ENCODE peak calls at places on chromosomes 4 and X, in eight cellular contexts. Z is NCI-H1105; H is hippocampal formation; D is CD8-positive, alpha-beta memory T cell; R is T-cell; V is CD4-positive, CD25-positive, alpha-beta regulatory T cell; Q is mesenchymal stem cell; O is activated CD8-positive, alpha-beta memory T cell treated with anti-CD3 and anti-CD28 coated beads for 4 hours. G is an unnamed sample.

GRCh38 chr4:139763205-139763604 is 97.6 kb downstream of the MGST2 start:
- DNase-seq in R (no peak), Z (no peak), D (no peak), Q (peak), H (no peak), O (no peak), V (no peak), G (peak)

GRCh38 chrX:27675493-27675892 is 85.3 kb downstream of the DCAF8L2 start:
- DNase-seq in O (no peak), Z (no peak), V (no peak), R (no peak), Q (no peak), H (no peak), D (no peak), G (no peak)

GRCh38 chr4:87058272-87059073 is 123.7 kb downstream of the AFF1 start:
- DNase-seq in V (no peak), Z (no peak), R (no peak), Q (peak), D (no peak), O (peak), H (peak), G (peak)

GRCh38 chr4:25367004-25367621 is 9.9 kb upstream of the ANAPC4 start:
- DNase-seq in V (no peak), H (no peak), O (no peak), D (no peak), R (no peak), Q (peak), Z (peak), G (peak)

GRCh38 chr4:168451744-168452394 is 28.4 kb downstream of the DDX60L start:
- DNase-seq in Z (no peak), O (no peak), H (no peak), Q (peak), D (no peak), R (no peak), V (no peak), G (no peak)

GRCh38 chr4:14196141-14196540 is 568.6 kb upstream of the BOD1L1 start:
- DNase-seq in Q (peak), R (no peak), H (no peak), V (no peak), O (no peak), D (no peak), Z (no peak), G (peak)

GRCh38 chr4:2406406-2406805 is 12.0 kb downstream of the ZFYVE28 start:
- DNase-seq in D (no peak), H (no peak), O (no peak), Q (no peak), R (no peak), Z (no peak), V (no peak), G (peak)

GRCh38 chrX:72569786-72570185 is 2.9 kb downstream of the HDAC8 start:
- DNase-seq in Q (peak), Z (no peak), H (no peak), V (no peak), D (no peak), R (no peak), O (no peak), G (no peak)

GRCh38 chr4:156575430-156576073 is 396.0 kb downstream of the PDGFC start:
- DNase-seq in Z (no peak), R (no peak), Q (no peak), V (no peak), O (no peak), D (no peak), H (no peak), G (peak)

GRCh38 chrX:102845020-102845419 is 92.1 kb upstream of the RAB40AL start:
- DNase-seq in Z (no peak), V (no peak), Q (no peak), H (no peak), O (no peak), D (no peak), R (no peak), G (no peak)

GRCh38 chr4:93199492-93199891 is 629.1 kb upstream of the ATOH1 start:
- DNase-seq in H (no peak), R (no peak), Q (peak), V (no peak), Z (peak), D (no peak), O (no peak), G (peak)